ENCODE peak calls at places on chromosomes 16 and 17, in five cellular contexts. One of them, this sample, is unnamed.

GRCh38 chr16:22164482-22164881 is 2.2 kb downstream of the SDR42E2 start:
- DNase-seq in activated CD4-positive, alpha-beta memory T cell treated with anti-CD3 and anti-CD28 coated beads, Interleukin-2, amount 10 ng/mL, durations not matched to agents 7 days and 5 days: no peak
- DNase-seq in GM13977: no peak
- DNase-seq in activated T-cell treated with anti-CD3 and anti-CD28 coated beads for 4 hours: no peak
- DNase-seq in stimulated activated CD4-positive, alpha-beta T cell treated with anti-CD3 and anti-CD28 coated beads, Interleukin-1b, Interleukin-23, amount 100 ng/mL, for 24 hours: no peak
- DNase-seq in this sample: no peak

GRCh38 chr17:17032131-17032692 is 10.0 kb upstream of the MPRIP start:
- DNase-seq in activated CD4-positive, alpha-beta memory T cell treated with anti-CD3 and anti-CD28 coated beads, Interleukin-2, amount 10 ng/mL, durations not matched to agents 7 days and 5 days: no peak
- DNase-seq in GM13977: no peak
- DNase-seq in activated T-cell treated with anti-CD3 and anti-CD28 coated beads for 4 hours: no peak
- DNase-seq in stimulated activated CD4-positive, alpha-beta T cell treated with anti-CD3 and anti-CD28 coated beads, Interleukin-1b, Interleukin-23, amount 100 ng/mL, for 24 hours: no peak
- DNase-seq in this sample: no peak

GRCh38 chr17:79845601-79845949 is 6.3 kb upstream of the CBX4 start:
- DNase-seq in activated CD4-positive, alpha-beta memory T cell treated with anti-CD3 and anti-CD28 coated beads, Interleukin-2, amount 10 ng/mL, durations not matched to agents 7 days and 5 days: no peak
- DNase-seq in GM13977: no peak
- DNase-seq in activated T-cell treated with anti-CD3 and anti-CD28 coated beads for 4 hours: no peak
- DNase-seq in stimulated activated CD4-positive, alpha-beta T cell treated with anti-CD3 and anti-CD28 coated beads, Interleukin-1b, Interleukin-23, amount 100 ng/mL, for 24 hours: no peak
- DNase-seq in this sample: no peak

GRCh38 chr17:63433746-63434591 is 12.1 kb downstream of the CYB561 start:
- DNase-seq in activated CD4-positive, alpha-beta memory T cell treated with anti-CD3 and anti-CD28 coated beads, Interleukin-2, amount 10 ng/mL, durations not matched to agents 7 days and 5 days: no peak
- DNase-seq in GM13977: no peak
- DNase-seq in activated T-cell treated with anti-CD3 and anti-CD28 coated beads for 4 hours: no peak
- DNase-seq in stimulated activated CD4-positive, alpha-beta T cell treated with anti-CD3 and anti-CD28 coated beads, Interleukin-1b, Interleukin-23, amount 100 ng/mL, for 24 hours: no peak
- DNase-seq in this sample: no peak

GRCh38 chr17:65595071-65595655 is 33.7 kb upstream of the AXIN2 start:
- DNase-seq in activated CD4-positive, alpha-beta memory T cell treated with anti-CD3 and anti-CD28 coated beads, Interleukin-2, amount 10 ng/mL, durations not matched to agents 7 days and 5 days: no peak
- DNase-seq in GM13977: no peak
- DNase-seq in activated T-cell treated with anti-CD3 and anti-CD28 coated beads for 4 hours: no peak
- DNase-seq in stimulated activated CD4-positive, alpha-beta T cell treated with anti-CD3 and anti-CD28 coated beads, Interleukin-1b, Interleukin-23, amount 100 ng/mL, for 24 hours: no peak
- DNase-seq in this sample: no peak

GRCh38 chr16:48533931-48534330 is 76.0 kb downstream of the N4BP1 start:
- DNase-seq in activated CD4-positive, alpha-beta memory T cell treated with anti-CD3 and anti-CD28 coated beads, Interleukin-2, amount 10 ng/mL, durations not matched to agents 7 days and 5 days: no peak
- DNase-seq in GM13977: no peak
- DNase-seq in activated T-cell treated with anti-CD3 and anti-CD28 coated beads for 4 hours: no peak
- DNase-seq in stimulated activated CD4-positive, alpha-beta T cell treated with anti-CD3 and anti-CD28 coated beads, Interleukin-1b, Interleukin-23, amount 100 ng/mL, for 24 hours: no peak
- DNase-seq in this sample: no peak

GRCh38 chr17:78826836-78827509 is 13.6 kb downstream of the USP36 start:
- DNase-seq in activated CD4-positive, alpha-beta memory T cell treated with anti-CD3 and anti-CD28 coated beads, Interleukin-2, amount 10 ng/mL, durations not matched to agents 7 days and 5 days: no peak
- DNase-seq in GM13977: no peak
- DNase-seq in activated T-cell treated with anti-CD3 and anti-CD28 coated beads for 4 hours: no peak
- DNase-seq in stimulated activated CD4-positive, alpha-beta T cell treated with anti-CD3 and anti-CD28 coated beads, Interleukin-1b, Interleukin-23, amount 100 ng/mL, for 24 hours: no peak
- DNase-seq in this sample: no peak

GRCh38 chr17:16872836-16873653 is 98.9 kb downstream of the TNFRSF13B start:
- DNase-seq in activated CD4-positive, alpha-beta memory T cell treated with anti-CD3 and anti-CD28 coated beads, Interleukin-2, amount 10 ng/mL, durations not matched to agents 7 days and 5 days: peak; percentile 47
- DNase-seq in GM13977: peak; percentile 76
- DNase-seq in activated T-cell treated with anti-CD3 and anti-CD28 coated beads for 4 hours: no peak
- DNase-seq in stimulated activated CD4-positive, alpha-beta T cell treated with anti-CD3 and anti-CD28 coated beads, Interleukin-1b, Interleukin-23, amount 100 ng/mL, for 24 hours: peak; percentile 28
- DNase-seq in this sample: peak; percentile 73

GRCh38 chr16:86961133-86961720 is 356.0 kb downstream of the C16orf95 start:
- DNase-seq in activated CD4-positive, alpha-beta memory T cell treated with anti-CD3 and anti-CD28 coated beads, Interleukin-2, amount 10 ng/mL, durations not matched to agents 7 days and 5 days: no peak
- DNase-seq in GM13977: no peak
- DNase-seq in activated T-cell treated with anti-CD3 and anti-CD28 coated beads for 4 hours: no peak
- DNase-seq in stimulated activated CD4-positive, alpha-beta T cell treated with anti-CD3 and anti-CD28 coated beads, Interleukin-1b, Interleukin-23, amount 100 ng/mL, for 24 hours: no peak
- DNase-seq in this sample: no peak

GRCh38 chr16:460787-461186 is 35.3 kb downstream of the RAB11FIP3 start:
- DNase-seq in activated CD4-positive, alpha-beta memory T cell treated with anti-CD3 and anti-CD28 coated beads, Interleukin-2, amount 10 ng/mL, durations not matched to agents 7 days and 5 days: no peak
- DNase-seq in GM13977: no peak
- DNase-seq in activated T-cell treated with anti-CD3 and anti-CD28 coated beads for 4 hours: no peak
- DNase-seq in stimulated activated CD4-positive, alpha-beta T cell treated with anti-CD3 and anti-CD28 coated beads, Interleukin-1b, Interleukin-23, amount 100 ng/mL, for 24 hours: no peak
- DNase-seq in this sample: no peak

GRCh38 chr17:36647598-36647997 is 46.2 kb downstream of the MRM1 start:
- DNase-seq in activated CD4-positive, alpha-beta memory T cell treated with anti-CD3 and anti-CD28 coated beads, Interleukin-2, amount 10 ng/mL, durations not matched to agents 7 days and 5 days: no peak
- DNase-seq in GM13977: no peak
- DNase-seq in activated T-cell treated with anti-CD3 and anti-CD28 coated beads for 4 hours: no peak
- DNase-seq in stimulated activated CD4-positive, alpha-beta T cell treated with anti-CD3 and anti-CD28 coated beads, Interleukin-1b, Interleukin-23, amount 100 ng/mL, for 24 hours: no peak
- DNase-seq in this sample: no peak